ENCODE peak calls at places on chromosomes 13 and 19, in eight cellular contexts. C, G, R, E, P, F, J and U are unnamed samples.
A peak's percentile ranks its signal among the peaks of the same experiment; 100 is the strongest.

GRCh38 chr19:48962029-48962848 is 2.9 kb upstream of the FTL start:
- DNase-seq in J (no peak), P (peak; percentile 83), E (peak; percentile 88), G (no peak), R (peak; percentile 59), C (peak; percentile 18), F (no peak), U (peak; percentile 59)

GRCh38 chr19:30873691-30874090 is 475.5 kb downstream of the TSHZ3 start:
- DNase-seq in E (no peak), R (no peak), C (no peak), F (no peak), G (no peak), J (no peak), P (no peak), U (no peak)

GRCh38 chr13:109684836-109685602 is 101.4 kb downstream of the IRS2 start:
- DNase-seq in G (no peak), J (no peak), C (peak; percentile 82), E (peak; percentile 41), R (no peak), P (no peak), F (no peak), U (no peak)

GRCh38 chr19:22612316-22612715 is 21.8 kb upstream of the ZNF492 start:
- DNase-seq in E (no peak), R (no peak), P (no peak), C (no peak), G (no peak), J (no peak), F (no peak), U (no peak)

GRCh38 chr19:47723573-47723923 is 10.3 kb downstream of the EHD2 start:
- DNase-seq in C (peak; percentile 64), G (no peak), R (no peak), P (no peak), E (peak; percentile 79), F (no peak), J (no peak), U (peak; percentile 88)

GRCh38 chr13:100836696-100837095 is 162.1 kb upstream of the TMTC4 start:
- DNase-seq in E (no peak), C (peak; percentile 84), P (no peak), G (no peak), R (no peak), F (no peak), J (no peak), U (peak; percentile 16)

GRCh38 chr13:46552888-46553520 is at the start of gene LRCH1:
- DNase-seq in P (peak; percentile 89), R (peak; percentile 76), E (peak; percentile 94), J (peak; percentile 93), F (peak; percentile 52), C (peak; percentile 70), G (peak; percentile 91), U (peak; percentile 95)

GRCh38 chr19:19110410-19111137 is 27.7 kb downstream of the TMEM161A start:
- DNase-seq in G (peak; percentile 81), P (no peak), C (no peak), J (peak; percentile 89), E (no peak), F (no peak), R (no peak), U (no peak)

GRCh38 chr13:96141032-96141431 is 51.1 kb downstream of the HS6ST3 start:
- DNase-seq in F (no peak), P (peak; percentile 4), J (no peak), C (peak; percentile 51), E (peak; percentile 59), G (peak; percentile 67), R (peak; percentile 26), U (peak; percentile 50)

GRCh38 chr13:51057931-51058330 is 53.1 kb downstream of the C13orf42 start:
- DNase-seq in J (no peak), R (no peak), C (no peak), F (no peak), G (no peak), P (no peak), E (no peak), U (no peak)

GRCh38 chr13:114099918-114100445 is 32.4 kb downstream of the RASA3 start:
- DNase-seq in F (peak; percentile 42), E (no peak), C (peak; percentile 66), G (peak; percentile 87), P (peak; percentile 16), R (peak; percentile 18), J (peak; percentile 59), U (peak; percentile 69)

GRCh38 chr19:46916971-46917370 is 56.2 kb downstream of the ARHGAP35 start:
- DNase-seq in E (no peak), F (no peak), C (no peak), G (no peak), P (no peak), R (peak; percentile 20), J (no peak), U (no peak)

GRCh38 chr19:54190942-54191670 is at the start of gene TSEN34:
- DNase-seq in P (peak; percentile 93), E (peak; percentile 97), R (peak; percentile 91), C (peak; percentile 92), G (peak; percentile 92), J (peak; percentile 90), F (peak; percentile 59), U (peak; percentile 90)

GRCh38 chr19:40389404-40390083 is 437 bp downstream of the HIPK4 start:
- DNase-seq in C (no peak), P (no peak), F (no peak), R (no peak), G (no peak), J (no peak), E (no peak), U (no peak)
- TF ChIP-seq EZH2phosphoT487 in C (no peak), P (no peak), F (no peak), R (no peak), G (no peak), J (no peak), E (no peak), U (no peak)

DNA sequence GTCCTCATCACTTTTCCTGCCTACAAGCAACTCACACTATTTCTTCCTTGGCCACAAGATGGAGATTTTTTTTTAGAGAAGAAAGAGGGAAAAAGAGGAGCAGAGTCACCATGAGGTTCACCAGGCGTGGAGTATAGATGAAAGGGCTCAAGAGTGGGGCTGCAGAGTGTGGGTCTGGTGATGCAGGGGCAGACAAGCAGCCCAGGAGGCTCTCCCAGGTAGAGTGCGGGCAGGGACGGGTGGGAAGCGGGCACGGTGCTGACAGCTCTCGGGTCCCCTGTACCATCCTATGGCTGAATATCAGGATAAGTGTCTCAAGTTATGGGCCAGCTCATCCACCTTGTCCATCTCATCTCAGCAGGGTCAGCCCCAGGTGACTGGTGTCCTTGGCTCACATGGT is 110.9 kb downstream of the SOX1 start:
- DNase-seq in F (no peak), R (no peak), C (no peak), E (no peak), J (no peak), G (no peak), P (no peak), U (no peak)
- H3K9me3 ChIP-seq in F (no peaks in the 10 kb centered on the region), R (no peaks in the 10 kb centered on the region), C (no peaks in the 10 kb centered on the region), E (no peaks in the 10 kb centered on the region), J (no peaks in the 10 kb centered on the region), G (peaks cover 6% of the 10 kb centered on the region), P (no peaks in the 10 kb centered on the region), U (no peaks in the 10 kb centered on the region)

DNA sequence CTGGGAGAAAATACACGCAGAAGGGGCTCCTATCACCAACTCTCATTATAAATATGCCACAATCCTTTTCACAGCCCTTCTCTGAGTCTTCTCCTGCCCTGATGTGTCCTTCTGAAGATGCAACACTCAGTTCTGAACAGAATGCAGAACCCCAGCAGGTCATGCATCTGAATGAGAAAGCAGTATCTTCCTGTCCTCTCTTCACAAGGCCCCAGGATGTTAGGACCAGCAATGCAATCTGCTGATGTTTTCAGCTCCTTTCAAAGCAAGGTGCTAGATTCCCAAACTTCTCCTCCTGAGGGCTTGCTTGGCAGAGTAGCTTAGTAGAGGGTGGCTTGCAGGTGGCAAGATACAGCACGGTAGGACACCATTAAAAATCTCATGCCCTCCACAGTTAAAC is 22.3 kb upstream of the DOCK9 start:
- DNase-seq in C (no peak), P (peak; percentile 20), R (no peak), F (no peak), J (no peak), E (no peak), G (no peak), U (no peak)
- H3K4me2 ChIP-seq in C (no peak overlapping the region), P (no peak overlapping the region), R (no peak overlapping the region), F (no peak overlapping the region), J (no peak overlapping the region), E (no peak overlapping the region), G (no peak overlapping the region), U (no peak overlapping the region)

GRCh38 chr13:79124183-79124582 is 281.9 kb downstream of the RBM26 start:
- DNase-seq in F (no peak), J (no peak), G (no peak), C (no peak), E (no peak), P (no peak), R (no peak), U (no peak)

GRCh38 chr13:79126706-79127105 is 279.3 kb downstream of the RBM26 start:
- DNase-seq in C (no peak), R (no peak), P (no peak), J (no peak), E (no peak), F (no peak), G (no peak), U (no peak)

DNA sequence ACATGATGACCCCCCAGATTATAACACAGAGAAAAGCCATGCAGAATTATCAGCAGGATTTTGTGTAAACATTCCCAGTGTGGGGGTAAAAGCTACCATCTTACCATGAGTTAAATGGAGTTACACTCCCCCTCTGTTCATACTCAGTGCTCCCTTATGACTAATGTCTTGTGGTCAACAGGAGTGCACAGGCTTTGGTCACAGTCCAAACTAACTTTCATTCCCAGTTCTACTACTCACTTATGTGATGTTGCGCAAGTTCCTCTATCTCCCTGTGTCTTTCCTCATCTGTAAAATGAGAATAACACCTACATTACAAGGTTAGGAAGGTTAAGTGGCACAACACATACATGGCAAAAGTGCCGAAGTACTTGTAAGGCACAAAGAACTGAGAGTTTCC is 277.9 kb downstream of the RBM26 start:
- DNase-seq in R (no peak), C (peak; percentile 76), P (no peak), J (no peak), E (peak; percentile 7), G (no peak), F (no peak), U (peak; percentile 58)
- TF ChIP-seq EZH2phosphoT487 in R (no peak), C (no peak), P (no peak), J (no peak), E (no peak), G (no peak), F (no peak), U (no peak)

GRCh38 chr19:8616861-8617260 is 6.3 kb upstream of the ADAMTS10 start:
- DNase-seq in J (no peak), G (no peak), P (no peak), F (no peak), E (no peak), C (no peak), R (no peak), U (no peak)
- H3K9me3 ChIP-seq in J (no peaks in the 10 kb centered on the region), G (no peaks in the 10 kb centered on the region), P (no peaks in the 10 kb centered on the region), F (no peaks in the 10 kb centered on the region), E (no peaks in the 10 kb centered on the region), C (no peaks in the 10 kb centered on the region), R (no peaks in the 10 kb centered on the region), U (no peaks in the 10 kb centered on the region)